ENCODE peak calls at places on chromosomes 7 and 10, in ten cellular contexts. S is GM23338; H is PC-3; G is OCI-LY7; P is psoas muscle; Z is AG04450; X is adrenal gland; O is IMR-90; R is esophagus squamous epithelium; C is CD8-positive, alpha-beta T cell. A is an unnamed sample.

GRCh38 chr7:151068069-151068773 is 8.8 kb downstream of the SLC4A2 start:
- DNase-seq in O (peak), C (no peak), G (no peak), X (no peak), S (peak), P (no peak), R (no peak), H (no peak), Z (no peak), A (no peak)

GRCh38 chr7:4045450-4045849 is 636.6 kb upstream of the FOXK1 start:
- DNase-seq in X (no peak), P (no peak), O (no peak), C (no peak), S (no peak), R (no peak), Z (no peak), G (no peak), H (no peak), A (no peak)

GRCh38 chr7:130366561-130366960 is 13.7 kb upstream of the CPA1 start:
- DNase-seq in S (no peak), X (peak), G (no peak), R (no peak), C (no peak), H (peak), O (peak), P (no peak), Z (no peak), A (no peak)

GRCh38 chr7:22291979-22292378 is 65.0 kb downstream of the RAPGEF5 start:
- DNase-seq in X (no peak), P (no peak), O (no peak), S (no peak), Z (no peak), G (no peak), H (no peak), R (no peak), C (no peak), A (no peak)

GRCh38 chr7:41981046-41982040 is 255.7 kb downstream of the GLI3 start:
- DNase-seq in S (no peak), R (no peak), X (no peak), G (no peak), H (peak), C (no peak), P (no peak), Z (no peak), O (no peak), A (no peak)

GRCh38 chr7:50632561-50633413 is 67.6 kb upstream of the DDC start:
- DNase-seq in P (peak), R (no peak), O (peak), G (peak), Z (no peak), S (peak), H (peak), X (peak), C (peak), A (peak)

GRCh38 chr10:11045487-11045886 is 27.8 kb downstream of the CELF2 start:
- DNase-seq in S (no peak), C (no peak), P (no peak), X (no peak), H (no peak), R (no peak), Z (no peak), G (no peak), O (no peak), A (no peak)

GRCh38 chr7:70631732-70632131 is 500.2 kb upstream of the GALNT17 start:
- DNase-seq in C (no peak), Z (no peak), G (no peak), S (no peak), X (no peak), R (no peak), P (no peak), H (no peak), O (no peak), A (peak)

GRCh38 chr7:138527746-138528223 is 67.7 kb downstream of the TRIM24 start:
- DNase-seq in X (peak), G (peak), S (no peak), P (no peak), Z (no peak), R (no peak), O (no peak), C (no peak), H (no peak), A (no peak)

GRCh38 chr10:35643976-35644799 is 2.1 kb upstream of the FZD8 start:
- DNase-seq in R (no peak), O (no peak), S (peak), X (no peak), P (no peak), H (no peak), Z (no peak), C (no peak), G (no peak), A (peak)

GRCh38 chr7:91267558-91267955 is 3.3 kb downstream of the FZD1 start:
- DNase-seq in Z (no peak), H (no peak), X (no peak), P (no peak), R (no peak), S (no peak), G (no peak), C (no peak), O (peak), A (no peak)

GRCh38 chr7:140645166-140645565 is 4.6 kb upstream of the DENND2A start:
- DNase-seq in R (no peak), Z (no peak), H (no peak), S (peak), C (no peak), G (no peak), O (no peak), P (no peak), X (no peak), A (peak)

GRCh38 chr10:99396471-99396870 is 34.0 kb downstream of the GOT1 start:
- DNase-seq in R (no peak), X (no peak), O (peak), C (no peak), P (no peak), H (peak), Z (peak), S (no peak), G (no peak), A (no peak)

GRCh38 chr10:34748767-34749166 is 66.3 kb downstream of the PARD3 start:
- DNase-seq in G (no peak), X (no peak), S (no peak), R (no peak), Z (no peak), P (no peak), H (no peak), O (no peak), C (no peak), A (no peak)

GRCh38 chr7:142385528-142386340 is 127.9 kb upstream of the PRSS58 start:
- DNase-seq in O (peak), P (peak), C (no peak), X (peak), Z (peak), S (peak), H (peak), G (peak), R (no peak), A (peak)

GRCh38 chr7:81684513-81685262 is 85.2 kb downstream of the HGF start:
- DNase-seq in H (peak), X (peak), G (no peak), R (peak), Z (peak), P (peak), S (no peak), O (peak), C (no peak), A (no peak)

GRCh38 chr7:47757946-47758371 is 176.0 kb upstream of the TNS3 start:
- DNase-seq in Z (peak), P (peak), S (no peak), C (no peak), R (no peak), O (peak), G (no peak), X (peak), H (no peak), A (no peak)

GRCh38 chr10:132546567-132547420 is 9.2 kb downstream of the INPP5A start:
- DNase-seq in R (no peak), H (no peak), X (peak), S (no peak), C (no peak), P (peak), Z (no peak), G (no peak), O (no peak), A (no peak)

GRCh38 chr10:6061056-6061455 is 1.1 kb downstream of the IL2RA start:
- DNase-seq in R (no peak), X (no peak), C (no peak), H (no peak), P (no peak), S (no peak), Z (no peak), G (no peak), O (no peak), A (no peak)

GRCh38 chr10:95606922-95607321 is 45.8 kb upstream of the SORBS1 start:
- DNase-seq in S (no peak), X (no peak), P (no peak), H (no peak), C (no peak), G (no peak), O (peak), R (no peak), Z (peak), A (no peak)

GRCh38 chr10:95602382-95602781 is 41.2 kb upstream of the SORBS1 start:
- DNase-seq in P (no peak), Z (no peak), C (no peak), G (no peak), S (no peak), X (no peak), H (no peak), R (no peak), O (no peak), A (no peak)

GRCh38 chr10:95601116-95601719 is 40.0 kb upstream of the SORBS1 start:
- DNase-seq in Z (peak), R (no peak), X (peak), C (peak), O (peak), S (peak), G (peak), P (peak), H (peak), A (peak)

GRCh38 chr10:95605163-95605562 is 44.0 kb upstream of the SORBS1 start:
- DNase-seq in R (no peak), X (no peak), H (no peak), O (no peak), Z (no peak), G (no peak), S (no peak), C (no peak), P (no peak), A (no peak)

DNA sequence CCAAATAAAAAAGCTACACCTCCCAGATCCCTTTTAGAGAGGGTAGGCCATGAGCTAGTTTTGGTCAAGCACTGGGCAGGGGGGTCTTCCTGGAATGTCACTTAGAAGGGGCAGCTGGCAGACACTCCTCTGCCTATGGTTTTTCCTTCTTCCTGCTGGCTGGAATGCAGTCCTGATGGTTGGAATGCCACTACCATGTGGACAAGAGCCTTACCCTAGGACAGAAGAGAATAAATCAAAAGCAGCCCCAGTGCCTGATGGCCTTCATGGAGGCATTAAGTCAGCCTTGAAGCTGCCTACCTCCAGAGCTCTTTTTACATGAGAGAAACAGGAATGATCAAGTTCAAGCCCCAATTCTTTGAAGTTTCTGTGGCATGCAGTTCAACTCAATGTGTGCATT is 43.5 kb upstream of the SORBS1 start:
- DNase-seq in R (no peak), S (peak), G (no peak), X (no peak), Z (no peak), H (no peak), P (no peak), O (no peak), C (no peak), A (no peak)
- H3K27ac ChIP-seq in R (peak), S (peak), G (no peak), X (peak), Z (no peak), H (no peak), P (peak), O (no peak), C (no peak), A (no peak)

GRCh38 chr7:148337566-148337965 is 253.0 kb upstream of the C7orf33 start:
- DNase-seq in H (peak), X (no peak), R (no peak), P (no peak), G (no peak), S (no peak), Z (no peak), C (no peak), O (no peak), A (no peak)

GRCh38 chr7:148340881-148341280 is 249.7 kb upstream of the C7orf33 start:
- DNase-seq in R (no peak), H (no peak), C (no peak), O (no peak), X (no peak), Z (no peak), P (no peak), G (no peak), S (peak), A (no peak)

GRCh38 chr7:148337166-148337565 is 253.4 kb upstream of the C7orf33 start:
- DNase-seq in P (no peak), C (no peak), Z (no peak), G (no peak), O (no peak), H (peak), R (no peak), S (peak), X (no peak), A (peak)

GRCh38 chr7:148337995-148338747 is 252.4 kb upstream of the C7orf33 start:
- DNase-seq in R (no peak), H (no peak), G (no peak), O (no peak), Z (no peak), C (no peak), S (no peak), P (no peak), X (no peak), A (no peak)

DNA sequence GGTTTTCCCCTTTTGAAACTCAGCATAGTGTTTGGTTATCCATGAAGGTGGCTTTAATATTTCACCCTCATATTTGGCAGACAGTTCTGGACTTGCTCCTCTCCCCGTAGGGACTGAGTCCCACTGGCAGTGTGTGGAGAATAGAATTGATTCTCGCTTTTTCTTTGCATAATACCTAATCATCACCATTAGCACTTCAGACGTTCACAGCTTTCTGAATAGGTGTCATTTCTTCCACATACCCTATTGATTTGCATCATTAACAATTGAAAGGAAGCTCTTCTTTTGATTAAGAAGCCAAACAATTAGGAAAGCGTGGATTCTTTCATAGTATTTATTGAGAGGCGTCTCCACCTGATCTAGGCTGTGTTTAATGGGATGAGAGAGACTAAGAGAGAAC is 250.1 kb upstream of the C7orf33 start:
- DNase-seq in H (no peak), X (no peak), G (no peak), C (no peak), S (no peak), P (no peak), R (no peak), Z (no peak), O (no peak), A (no peak)
- H3K27ac ChIP-seq in H (no peak), X (no peak), G (no peak), C (no peak), S (no peak), P (no peak), R (no peak), Z (no peak), O (no peak), A (no peak)

GRCh38 chr7:108603922-108604684 is 34.4 kb downstream of the DNAJB9 start:
- DNase-seq in Z (no peak), P (no peak), C (no peak), O (no peak), G (no peak), H (peak), R (no peak), X (no peak), S (no peak), A (no peak)
- H3K27ac ChIP-seq in Z (no peak), P (no peak), C (no peak), O (no peak), G (no peak), H (no peak), R (no peak), X (no peak), S (no peak), A (no peak)

GRCh38 chr7:30193333-30193943 is 58.7 kb downstream of the MTURN start:
- DNase-seq in X (no peak), Z (no peak), R (no peak), P (no peak), H (no peak), S (no peak), O (no peak), C (no peak), G (no peak), A (no peak)
- H3K27ac ChIP-seq in X (no peak), Z (no peak), R (no peak), P (no peak), H (no peak), S (no peak), O (no peak), C (no peak), G (no peak), A (no peak)

A was measured in H9.